ENCODE peak calls at places on chromosomes 13 and 19, in four cellular contexts. One of them, this sample, is unnamed.

GRCh38 chr19:888615-889385 is 4.2 kb downstream of the MED16 start:
- DNase-seq in neural crest cell: no peak
- DNase-seq in stimulated activated CD8-positive, alpha-beta memory T cell treated with anti-CD3 and anti-CD28 coated beads, Interleukin-2, amount 100 ng/mL, for 1 hour: peak; percentile 45
- DNase-seq in GM04504: no peak
- DNase-seq in this sample: no peak

GRCh38 chr19:47376589-47377144 is 27.6 kb downstream of the DHX34 start:
- DNase-seq in neural crest cell: no peak
- DNase-seq in stimulated activated CD8-positive, alpha-beta memory T cell treated with anti-CD3 and anti-CD28 coated beads, Interleukin-2, amount 100 ng/mL, for 1 hour: no peak
- DNase-seq in GM04504: no peak
- DNase-seq in this sample: no peak

GRCh38 chr13:48626726-48627451 is 26.8 kb upstream of the CYSLTR2 start:
- DNase-seq in neural crest cell: no peak
- DNase-seq in stimulated activated CD8-positive, alpha-beta memory T cell treated with anti-CD3 and anti-CD28 coated beads, Interleukin-2, amount 100 ng/mL, for 1 hour: no peak
- DNase-seq in GM04504: no peak
- DNase-seq in this sample: no peak

GRCh38 chr19:18591735-18592385 is 3.3 kb downstream of the REX1BD start:
- DNase-seq in neural crest cell: no peak
- DNase-seq in stimulated activated CD8-positive, alpha-beta memory T cell treated with anti-CD3 and anti-CD28 coated beads, Interleukin-2, amount 100 ng/mL, for 1 hour: no peak
- DNase-seq in GM04504: no peak
- DNase-seq in this sample: no peak

GRCh38 chr19:800360-801029 is 3.2 kb downstream of the PTBP1 start:
- DNase-seq in neural crest cell: no peak
- DNase-seq in stimulated activated CD8-positive, alpha-beta memory T cell treated with anti-CD3 and anti-CD28 coated beads, Interleukin-2, amount 100 ng/mL, for 1 hour: no peak
- DNase-seq in GM04504: no peak
- DNase-seq in this sample: no peak

GRCh38 chr13:48828962-48829405 is 146.7 kb upstream of the FNDC3A start:
- DNase-seq in neural crest cell: no peak
- DNase-seq in stimulated activated CD8-positive, alpha-beta memory T cell treated with anti-CD3 and anti-CD28 coated beads, Interleukin-2, amount 100 ng/mL, for 1 hour: no peak
- DNase-seq in GM04504: no peak
- DNase-seq in this sample: no peak

GRCh38 chr19:39405261-39405912 is 1.3 kb upstream of the ZFP36 start:
- DNase-seq in neural crest cell: no peak
- DNase-seq in stimulated activated CD8-positive, alpha-beta memory T cell treated with anti-CD3 and anti-CD28 coated beads, Interleukin-2, amount 100 ng/mL, for 1 hour: no peak
- DNase-seq in GM04504: no peak
- DNase-seq in this sample: no peak

GRCh38 chr13:40619479-40619814 is 47.0 kb downstream of the FOXO1 start:
- DNase-seq in neural crest cell: no peak
- DNase-seq in stimulated activated CD8-positive, alpha-beta memory T cell treated with anti-CD3 and anti-CD28 coated beads, Interleukin-2, amount 100 ng/mL, for 1 hour: no peak
- DNase-seq in GM04504: no peak
- DNase-seq in this sample: no peak

GRCh38 chr19:36449059-36449670 is 30.7 kb upstream of the ZFP82 start:
- DNase-seq in neural crest cell: no peak
- DNase-seq in stimulated activated CD8-positive, alpha-beta memory T cell treated with anti-CD3 and anti-CD28 coated beads, Interleukin-2, amount 100 ng/mL, for 1 hour: no peak
- DNase-seq in GM04504: no peak
- DNase-seq in this sample: no peak

GRCh38 chr13:89003656-89004055 is 1332.5 kb downstream of the SLITRK5 start:
- DNase-seq in neural crest cell: no peak
- DNase-seq in stimulated activated CD8-positive, alpha-beta memory T cell treated with anti-CD3 and anti-CD28 coated beads, Interleukin-2, amount 100 ng/mL, for 1 hour: no peak
- DNase-seq in GM04504: no peak
- DNase-seq in this sample: no peak

GRCh38 chr19:58509731-58510083 is 2.1 kb downstream of the SLC27A5 start:
- DNase-seq in neural crest cell: no peak
- DNase-seq in stimulated activated CD8-positive, alpha-beta memory T cell treated with anti-CD3 and anti-CD28 coated beads, Interleukin-2, amount 100 ng/mL, for 1 hour: no peak
- DNase-seq in GM04504: no peak
- DNase-seq in this sample: no peak

GRCh38 chr19:17243854-17244617 is 1.7 kb downstream of the NR2F6 start:
- DNase-seq in neural crest cell: no peak
- DNase-seq in stimulated activated CD8-positive, alpha-beta memory T cell treated with anti-CD3 and anti-CD28 coated beads, Interleukin-2, amount 100 ng/mL, for 1 hour: no peak
- DNase-seq in GM04504: no peak
- DNase-seq in this sample: no peak

GRCh38 chr13:86080340-86080995 is 281.2 kb upstream of the SLITRK6 start:
- DNase-seq in neural crest cell: no peak
- DNase-seq in stimulated activated CD8-positive, alpha-beta memory T cell treated with anti-CD3 and anti-CD28 coated beads, Interleukin-2, amount 100 ng/mL, for 1 hour: no peak
- DNase-seq in GM04504: no peak
- DNase-seq in this sample: no peak